ENCODE peak calls at places on chromosomes 13 and 19, in eight cellular contexts. Y is tibial nerve; S is EL; C is activated T-helper 1 cell treated with Interleukin-2 at 50 U/mL for 16 hours; K is HCT116; F is fibroblast of pulmonary artery; T is KG1; J is effector memory CD4-positive, alpha-beta T cell. P is an unnamed sample.

GRCh38 chr19:5149508-5149907 is 180.6 kb downstream of the KDM4B start:
- DNase-seq in Y (no peak), S (no peak), C (no peak), K (no peak), F (no peak), T (no peak), J (no peak), P (no peak)

GRCh38 chr13:42333613-42334328 is 61.8 kb downstream of the AKAP11 start:
- DNase-seq in Y (no peak), S (peak), C (no peak), K (no peak), F (peak), T (no peak), J (no peak), P (peak)

GRCh38 chr19:52640916-52641315 is 2.8 kb upstream of the ZNF83 start:
- DNase-seq in Y (no peak), S (peak), C (no peak), K (no peak), F (no peak), T (no peak), J (no peak), P (peak)

GRCh38 chr19:38496116-38496515 is 62.6 kb downstream of the RYR1 start:
- DNase-seq in Y (no peak), S (no peak), C (no peak), K (no peak), F (no peak), T (no peak), J (no peak), P (no peak)

GRCh38 chr19:40217027-40217810 is 965 bp downstream of the TTC9B start:
- DNase-seq in Y (no peak), S (no peak), C (no peak), K (peak), F (no peak), T (no peak), J (no peak), P (no peak)

GRCh38 chr19:7921302-7921954 is 1.3 kb downstream of the SNAPC2 start:
- DNase-seq in Y (no peak), S (no peak), C (no peak), K (no peak), F (no peak), T (no peak), J (no peak), P (no peak)

GRCh38 chr13:90055121-90055520 is 1292.4 kb upstream of the MIR17HG start:
- DNase-seq in Y (no peak), S (no peak), C (no peak), K (peak), F (no peak), T (no peak), J (no peak), P (no peak)

GRCh38 chr13:71829542-71829941 is 37.5 kb downstream of the DACH1 start:
- DNase-seq in Y (no peak), S (no peak), C (no peak), K (no peak), F (no peak), T (no peak), J (no peak), P (no peak)

GRCh38 chr13:31477961-31478360 is 261.4 kb upstream of the RXFP2 start:
- DNase-seq in Y (no peak), S (peak), C (no peak), K (no peak), F (peak), T (no peak), J (no peak), P (peak)

GRCh38 chr19:1837625-1838105 is 10.6 kb downstream of the REXO1 start:
- DNase-seq in Y (no peak), S (peak), C (no peak), K (no peak), F (peak), T (no peak), J (peak), P (peak)

GRCh38 chr13:24074687-24075086 is 85.8 kb upstream of the SPATA13 start:
- DNase-seq in Y (no peak), S (no peak), C (no peak), K (no peak), F (peak), T (peak), J (no peak), P (no peak)

GRCh38 chr13:62320129-62320724 is 904.6 kb upstream of the PCDH20 start:
- DNase-seq in Y (no peak), S (peak), C (no peak), K (peak), F (peak), T (no peak), J (no peak), P (peak)

GRCh38 chr13:50460366-50460765 is 383.1 kb downstream of the DLEU7 start:
- DNase-seq in Y (no peak), S (no peak), C (no peak), K (no peak), F (no peak), T (no peak), J (no peak), P (no peak)

P was measured in foreskin fibroblast.